ENCODE peak calls at places on chromosomes 3 and 15, in five cellular contexts. M, Y, F, G and N are unnamed samples.

GRCh38 chr15:83365370-83365938 is 81.0 kb upstream of the BNC1 start:
- DNase-seq in Y (no peak), M (peak), G (no peak), F (no peak), N (peak)

GRCh38 chr3:170967682-170968081 is 58.8 kb downstream of the SLC2A2 start:
- DNase-seq in M (no peak), F (no peak), G (no peak), Y (no peak), N (no peak)

GRCh38 chr15:79036323-79036722 is 54.3 kb downstream of the RASGRF1 start:
- DNase-seq in M (no peak), F (no peak), G (no peak), Y (no peak), N (no peak)

GRCh38 chr3:15299036-15299435 is 33.4 kb downstream of the SH3BP5 start:
- DNase-seq in Y (no peak), G (no peak), F (no peak), M (no peak), N (peak)

GRCh38 chr3:189103208-189103607 is 68.6 kb upstream of the TPRG1 start:
- DNase-seq in G (no peak), Y (no peak), M (no peak), F (no peak), N (peak)

GRCh38 chr15:94670436-94671034 is 439.2 kb downstream of the MCTP2 start:
- DNase-seq in M (no peak), G (no peak), Y (peak), F (peak), N (peak)

GRCh38 chr15:29593086-29593485 is 229.2 kb downstream of the TJP1 start:
- DNase-seq in Y (no peak), G (no peak), F (no peak), M (no peak), N (no peak)

GRCh38 chr3:151318946-151319345 is 2.3 kb upstream of the GPR87 start:
- DNase-seq in G (no peak), M (no peak), F (no peak), Y (no peak), N (peak)

GRCh38 chr3:105832618-105833017 is 36.2 kb downstream of the CBLB start:
- DNase-seq in G (no peak), M (no peak), Y (no peak), F (no peak), N (no peak)

GRCh38 chr3:62662680-62663079 is 212.5 kb downstream of the CADPS start:
- DNase-seq in G (no peak), F (no peak), Y (no peak), M (no peak), N (no peak)

GRCh38 chr3:62653806-62654205 is 221.4 kb downstream of the CADPS start:
- DNase-seq in G (no peak), M (no peak), Y (no peak), F (no peak), N (no peak)

GRCh38 chr3:62655319-62656063 is 219.7 kb downstream of the CADPS start:
- DNase-seq in M (no peak), Y (no peak), G (no peak), F (no peak), N (no peak)

GRCh38 chr3:62659660-62660059 is 215.6 kb downstream of the CADPS start:
- DNase-seq in M (no peak), F (no peak), G (no peak), Y (no peak), N (no peak)
- TF ChIP-seq CTCF in M (peak), F (no peak), G (no peak), Y (peak), N (peak)

DNA sequence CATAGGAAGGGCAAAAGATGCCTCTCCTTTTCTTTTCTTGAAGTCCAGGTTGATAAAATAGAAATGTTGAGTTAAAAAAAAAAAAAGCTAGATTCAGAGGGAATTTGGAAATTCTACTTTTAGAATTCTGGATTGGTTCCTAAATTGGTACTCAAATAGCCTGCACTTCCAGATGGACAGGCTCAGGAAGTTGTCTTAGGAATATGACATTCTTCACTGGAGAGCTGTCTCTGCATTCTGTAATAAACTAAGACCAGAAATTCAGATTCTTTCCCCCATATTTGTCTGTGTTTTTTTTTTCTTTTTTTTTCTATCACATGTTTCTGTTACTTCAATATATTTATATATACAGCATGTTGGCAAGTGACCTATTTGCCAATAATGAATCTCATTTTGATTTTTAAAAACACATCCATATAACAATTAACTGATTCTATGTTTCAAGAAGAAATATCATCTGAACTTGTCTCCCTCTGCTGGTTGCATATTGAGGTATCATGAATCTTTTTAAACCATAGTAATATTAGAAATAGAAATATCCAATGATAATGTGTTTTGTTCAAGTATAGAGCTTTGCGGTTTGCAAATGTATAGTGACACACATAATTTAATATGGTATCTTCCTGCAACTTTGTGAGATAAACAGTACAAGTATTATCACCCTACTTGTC is 8.5 kb upstream of the LSAMP start:
- DNase-seq in M (no peak), G (no peak), F (no peak), Y (no peak), N (peak)
- TF ChIP-seq CTCF in M (peak), G (peak), F (no peak), Y (no peak), N (peak)

GRCh38 chr3:177058647-177059046 is 138.6 kb downstream of the TBL1XR1 start:
- DNase-seq in F (no peak), M (no peak), G (no peak), Y (no peak), N (no peak)

GRCh38 chr3:177060492-177060891 is 136.8 kb downstream of the TBL1XR1 start:
- DNase-seq in G (no peak), Y (no peak), F (no peak), M (no peak), N (no peak)

GRCh38 chr3:177061382-177061781 is 135.9 kb downstream of the TBL1XR1 start:
- DNase-seq in F (no peak), M (no peak), G (no peak), Y (no peak), N (no peak)

GRCh38 chr3:177065285-177066028 is 131.8 kb downstream of the TBL1XR1 start:
- DNase-seq in F (no peak), Y (no peak), G (no peak), M (no peak), N (no peak)

DNA sequence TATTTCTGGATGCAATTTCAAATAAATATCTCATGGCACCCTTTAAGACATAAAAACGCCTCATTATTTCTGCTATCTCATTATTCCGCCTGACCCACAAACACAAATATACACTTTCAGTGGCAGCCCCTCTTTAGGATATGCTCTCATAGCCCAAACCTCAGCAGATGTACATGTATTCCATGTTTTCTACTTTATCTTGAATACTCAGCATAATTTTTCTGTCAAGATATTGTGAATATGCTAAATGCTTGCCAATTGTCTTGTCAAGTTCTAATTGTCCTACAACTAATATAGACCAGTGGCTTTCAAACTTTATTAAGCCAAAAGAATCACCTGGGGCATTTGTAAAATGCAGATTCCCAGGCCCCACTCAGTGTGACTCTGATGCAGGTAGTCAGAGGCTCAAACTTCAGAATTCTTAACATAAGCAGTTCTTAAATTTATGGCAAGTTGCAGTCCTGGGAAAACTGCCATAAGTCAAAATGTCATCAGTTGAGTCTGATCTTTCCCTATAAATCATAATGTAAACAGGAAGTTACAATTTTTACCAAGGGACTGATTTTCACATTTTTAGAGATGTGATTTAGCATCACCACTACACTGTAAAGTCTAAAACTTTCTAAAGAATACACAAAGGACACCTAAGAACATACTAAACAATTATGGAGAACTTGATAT is 135.1 kb downstream of the TBL1XR1 start:
- DNase-seq in F (no peak), M (no peak), Y (no peak), G (no peak), N (peak)
- TF ChIP-seq CTCF in F (no peak), M (no peak), Y (no peak), G (no peak), N (no peak)

GRCh38 chr3:121992601-121993560 is 29.2 kb downstream of the ILDR1 start:
- DNase-seq in F (peak), Y (no peak), M (no peak), G (no peak), N (no peak)

GRCh38 chr3:121998030-121998580 is 23.9 kb downstream of the ILDR1 start:
- DNase-seq in Y (no peak), M (peak), F (no peak), G (no peak), N (peak)

GRCh38 chr3:121997372-121997771 is 24.7 kb downstream of the ILDR1 start:
- DNase-seq in M (no peak), G (no peak), Y (no peak), F (no peak), N (no peak)

GRCh38 chr3:121998588-121999473 is 23.2 kb downstream of the ILDR1 start:
- DNase-seq in M (no peak), G (no peak), F (no peak), Y (no peak), N (no peak)

DNA sequence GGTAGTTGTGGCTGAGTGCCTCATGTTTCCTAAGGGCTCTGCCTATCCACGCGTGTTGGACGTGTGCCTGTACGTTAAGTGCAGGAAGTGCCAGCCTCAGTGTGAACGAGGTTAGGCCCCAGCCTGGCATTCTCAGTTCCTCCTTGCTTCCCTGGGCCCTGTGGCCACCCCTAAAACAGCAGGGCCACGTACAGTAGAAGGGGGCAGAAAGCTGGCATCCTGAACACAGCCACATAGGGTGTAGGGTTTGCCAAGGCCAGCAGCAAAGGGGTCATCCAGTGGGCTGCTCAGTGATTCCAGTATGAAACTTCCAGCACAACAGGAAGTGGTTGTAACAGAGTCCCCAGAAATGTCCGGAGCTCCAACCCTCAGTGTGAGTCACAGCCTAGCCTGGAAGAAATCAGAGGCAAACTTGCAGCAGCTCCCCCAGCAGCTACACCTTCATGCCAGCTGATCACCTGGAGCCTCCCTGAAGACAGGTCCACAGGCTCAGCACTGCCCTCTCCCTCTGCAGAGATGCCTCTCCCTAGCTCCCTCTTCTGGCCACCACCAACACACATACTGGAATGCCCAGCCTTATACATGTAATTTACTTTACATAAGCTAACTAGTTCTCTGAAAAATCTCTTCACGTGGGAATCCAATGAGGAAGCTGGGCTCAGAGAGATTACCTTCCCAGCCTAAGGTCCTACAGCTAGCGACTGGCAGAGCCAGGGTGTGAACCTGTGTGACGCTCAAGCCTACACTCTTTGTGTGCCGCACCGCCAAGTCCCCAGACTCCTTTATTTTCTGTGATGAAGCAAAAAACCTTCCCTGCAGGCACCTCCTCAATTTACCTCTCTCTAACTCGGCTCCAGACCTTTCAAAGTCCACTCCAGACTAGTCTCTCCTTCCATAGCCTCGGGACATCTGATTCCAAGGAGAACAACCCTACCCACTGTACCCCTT is 26.6 kb downstream of the ILDR1 start:
- DNase-seq in F (peak), M (peak), G (peak), Y (peak), N (peak)
- TF ChIP-seq CTCF in F (peak), M (peak), G (peak), Y (peak), N (peak)

DNA sequence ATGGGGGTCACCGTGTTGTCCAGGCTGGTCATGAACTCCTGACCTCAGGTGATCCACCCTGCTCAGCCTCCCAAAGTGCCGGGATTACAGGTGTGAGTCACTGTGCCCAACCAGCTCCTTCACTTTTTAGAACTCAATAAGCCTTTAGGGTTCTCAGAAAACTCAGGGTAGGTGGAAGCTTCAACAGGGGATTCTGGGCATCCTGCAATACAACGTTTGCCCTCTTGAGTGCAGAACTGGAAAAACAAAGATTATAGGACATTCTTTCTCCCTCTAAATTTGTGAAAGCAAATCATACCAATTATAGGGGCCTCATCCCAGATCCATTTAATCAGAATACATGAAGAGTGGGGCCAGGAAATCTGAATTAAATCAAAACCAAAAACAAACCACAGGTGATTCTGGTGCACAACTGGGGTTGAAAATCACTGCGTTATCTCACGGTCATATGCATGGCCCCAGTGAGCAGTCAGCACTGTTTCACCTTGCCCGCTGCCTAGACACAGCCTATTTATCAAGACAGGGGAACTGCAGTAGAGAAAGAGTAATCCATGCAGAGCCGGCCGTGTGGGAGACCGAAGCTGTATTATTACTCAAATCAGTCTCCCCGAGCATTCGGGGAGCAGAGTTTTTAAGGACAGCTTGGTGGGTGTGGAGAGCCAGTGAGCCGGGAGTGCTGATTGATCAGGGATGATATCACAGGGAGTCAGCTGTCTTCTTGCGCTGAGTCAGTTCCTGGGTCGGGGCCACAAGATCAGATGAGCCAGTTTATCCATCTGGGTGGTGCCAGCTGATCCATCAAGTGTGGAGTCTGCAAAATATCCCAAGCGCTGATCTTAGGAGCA is 58.4 kb downstream of the TMEM44 start:
- DNase-seq in M (no peak), Y (no peak), G (peak), F (no peak), N (peak)
- TF ChIP-seq CTCF in M (peak), Y (no peak), G (peak), F (no peak), N (peak)

DNA sequence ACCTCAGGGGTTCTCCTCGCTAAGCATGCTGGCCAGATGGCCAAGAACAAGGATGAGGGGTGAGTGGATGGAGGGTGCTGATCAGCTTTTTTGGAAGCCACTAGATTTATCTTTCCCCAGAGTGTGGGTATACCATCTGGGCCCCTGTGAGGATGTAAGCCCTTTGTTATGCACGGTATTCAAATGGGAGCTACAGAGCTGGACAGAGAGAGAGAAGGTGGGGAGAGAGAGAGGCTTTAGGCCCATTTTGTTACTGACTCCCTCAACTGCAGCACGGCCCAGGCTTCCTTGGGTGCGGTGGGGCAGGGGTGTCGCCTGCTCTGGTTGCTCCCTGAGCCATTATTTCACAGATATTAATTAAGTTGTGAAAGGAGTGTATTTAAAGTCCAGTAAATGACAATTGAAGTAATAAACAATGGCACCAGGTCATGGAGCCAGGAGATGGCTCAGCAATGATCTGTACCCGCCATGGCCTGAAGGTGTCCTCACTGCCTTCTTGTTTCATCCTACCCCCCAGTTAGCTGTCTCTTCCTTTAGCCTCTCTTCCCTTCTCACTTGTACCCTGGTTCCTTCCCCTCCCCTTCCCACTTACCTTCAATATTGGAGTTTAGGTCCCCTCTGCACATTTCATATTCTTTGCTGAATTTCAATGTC is 158.0 kb downstream of the CLSTN2 start:
- DNase-seq in M (no peak), Y (no peak), G (no peak), F (peak), N (peak)
- TF ChIP-seq CTCF in M (peak), Y (peak), G (no peak), F (peak), N (peak)